ENCODE peak calls at places on chromosomes 13 and 19, in seven cellular contexts. A is adrenal gland, W is tibial nerve, F is NB4, O is HCT116, C is esophagus squamous epithelium, Y is IMR-90. P is an unnamed sample.

GRCh38 chr13:39600766-39601165 is 2.2 kb downstream of the LHFPL6 start:
- DNase-seq in A (no peak), W (peak), F (no peak), O (no peak), C (no peak), Y (no peak), P (no peak)

GRCh38 chr19:42246143-42246868 is 3.9 kb upstream of the GSK3A start:
- DNase-seq in A (peak), W (peak), F (no peak), O (no peak), C (no peak), Y (peak), P (peak)

GRCh38 chr13:29702912-29703351 is 107.4 kb upstream of the SLC7A1 start:
- DNase-seq in A (peak), W (peak), F (peak), O (no peak), C (no peak), Y (peak), P (no peak)

GRCh38 chr13:90594694-90595093 is 752.8 kb upstream of the MIR17HG start:
- DNase-seq in A (no peak), W (no peak), F (no peak), O (no peak), C (no peak), Y (peak), P (no peak)

GRCh38 chr13:74217816-74218215 is 83.6 kb upstream of the KLF12 start:
- DNase-seq in A (no peak), W (no peak), F (no peak), O (no peak), C (no peak), Y (peak), P (no peak)

GRCh38 chr13:25095862-25096453 is at the start of gene PABPC3:
- DNase-seq in A (no peak), W (no peak), F (peak), O (no peak), C (no peak), Y (no peak), P (no peak)

GRCh38 chr19:1064661-1065605 is 2.0 kb upstream of the ARHGAP45 start:
- DNase-seq in A (peak), W (peak), F (peak), O (peak), C (no peak), Y (peak), P (peak)

GRCh38 chr13:30466841-30467252 is 1.1 kb upstream of the HMGB1 start:
- DNase-seq in A (no peak), W (no peak), F (peak), O (no peak), C (no peak), Y (peak), P (no peak)

GRCh38 chr13:43134896-43135295 is 111.5 kb downstream of the DNAJC15 start:
- DNase-seq in A (no peak), W (no peak), F (no peak), O (no peak), C (no peak), Y (no peak), P (no peak)

GRCh38 chr13:46648166-46648607 is 95.2 kb downstream of the LRCH1 start:
- DNase-seq in A (no peak), W (no peak), F (peak), O (peak), C (no peak), Y (peak), P (peak)

GRCh38 chr19:17109300-17109699 is 33.7 kb downstream of the MYO9B start:
- DNase-seq in A (no peak), W (no peak), F (no peak), O (no peak), C (no peak), Y (no peak), P (no peak)

GRCh38 chr19:8022275-8022674 is 16.8 kb upstream of the ELAVL1 start:
- DNase-seq in A (no peak), W (no peak), F (no peak), O (no peak), C (no peak), Y (no peak), P (peak)

GRCh38 chr13:25768726-25769270 is 283.0 kb downstream of the SHISA2 start:
- DNase-seq in A (no peak), W (no peak), F (no peak), O (no peak), C (no peak), Y (no peak), P (no peak)

GRCh38 chr13:43303040-43303729 is 279.8 kb downstream of the DNAJC15 start:
- DNase-seq in A (peak), W (no peak), F (peak), O (no peak), C (no peak), Y (peak), P (peak)

GRCh38 chr19:18762125-18763023 is 28.7 kb downstream of the COMP start:
- DNase-seq in A (peak), W (peak), F (no peak), O (peak), C (no peak), Y (no peak), P (peak)

GRCh38 chr13:37869756-37870488 is at the start of gene TRPC4:
- DNase-seq in A (peak), W (no peak), F (peak), O (no peak), C (no peak), Y (peak), P (no peak)

GRCh38 chr19:20558011-20558410 is 7.6 kb downstream of the ZNF737 start:
- DNase-seq in A (peak), W (no peak), F (peak), O (no peak), C (no peak), Y (no peak), P (no peak)

GRCh38 chr13:112692104-112692503 is 2.3 kb downstream of the ATP11A start:
- DNase-seq in A (no peak), W (no peak), F (no peak), O (no peak), C (no peak), Y (no peak), P (no peak)

GRCh38 chr13:112588490-112589297 is 741 bp upstream of the TUBGCP3 start:
- DNase-seq in A (no peak), W (no peak), F (peak), O (no peak), C (no peak), Y (no peak), P (no peak)

DNA sequence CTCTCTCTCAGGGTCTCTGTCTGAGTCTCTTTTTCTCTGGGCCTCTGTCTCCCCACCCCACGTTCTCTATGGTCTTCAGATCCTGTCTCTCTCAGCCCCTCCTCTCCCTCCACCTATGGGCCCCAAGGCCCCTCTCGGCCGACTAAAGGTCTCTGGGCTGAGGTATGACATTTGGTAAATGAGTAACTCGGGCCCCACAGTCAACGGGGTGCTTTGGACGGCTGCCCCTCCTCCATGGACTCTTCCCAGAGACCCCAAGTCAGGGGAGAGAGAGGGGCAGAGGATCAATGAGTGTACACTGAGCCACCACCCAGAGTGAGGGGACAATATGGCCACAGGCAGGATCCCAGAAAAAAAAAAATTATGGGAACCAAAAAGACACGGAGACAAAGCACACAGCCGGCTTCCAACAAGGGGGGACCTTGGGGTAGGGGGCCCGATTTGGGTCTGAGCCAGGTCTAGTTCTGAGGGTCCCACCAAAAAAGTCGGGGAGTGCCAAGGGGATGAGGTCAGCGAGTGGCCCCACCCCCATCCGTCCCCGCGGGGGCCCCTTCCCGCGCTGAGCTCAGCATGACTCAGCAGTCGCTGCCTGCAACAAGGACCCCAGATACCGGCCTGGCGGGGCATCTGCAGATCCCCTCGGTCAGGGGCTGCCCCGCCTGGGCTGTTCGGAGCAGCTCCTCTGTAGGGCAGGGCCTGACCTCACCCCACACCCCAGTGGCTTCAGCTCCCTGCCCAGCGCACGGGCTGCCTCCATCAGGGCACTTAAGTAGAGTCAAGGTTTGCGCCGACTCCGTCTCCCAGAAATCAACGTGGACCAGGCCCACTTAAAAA is 1.5 kb upstream of the FTL start:
- DNase-seq in A (peak), W (peak), F (peak), O (no peak), C (no peak), Y (peak), P (peak)
- TF ChIP-seq POLR2A in A (no peak), W (peak), F (peak), O (no peak), C (no peak), Y (no peak), P (peak)

DNA sequence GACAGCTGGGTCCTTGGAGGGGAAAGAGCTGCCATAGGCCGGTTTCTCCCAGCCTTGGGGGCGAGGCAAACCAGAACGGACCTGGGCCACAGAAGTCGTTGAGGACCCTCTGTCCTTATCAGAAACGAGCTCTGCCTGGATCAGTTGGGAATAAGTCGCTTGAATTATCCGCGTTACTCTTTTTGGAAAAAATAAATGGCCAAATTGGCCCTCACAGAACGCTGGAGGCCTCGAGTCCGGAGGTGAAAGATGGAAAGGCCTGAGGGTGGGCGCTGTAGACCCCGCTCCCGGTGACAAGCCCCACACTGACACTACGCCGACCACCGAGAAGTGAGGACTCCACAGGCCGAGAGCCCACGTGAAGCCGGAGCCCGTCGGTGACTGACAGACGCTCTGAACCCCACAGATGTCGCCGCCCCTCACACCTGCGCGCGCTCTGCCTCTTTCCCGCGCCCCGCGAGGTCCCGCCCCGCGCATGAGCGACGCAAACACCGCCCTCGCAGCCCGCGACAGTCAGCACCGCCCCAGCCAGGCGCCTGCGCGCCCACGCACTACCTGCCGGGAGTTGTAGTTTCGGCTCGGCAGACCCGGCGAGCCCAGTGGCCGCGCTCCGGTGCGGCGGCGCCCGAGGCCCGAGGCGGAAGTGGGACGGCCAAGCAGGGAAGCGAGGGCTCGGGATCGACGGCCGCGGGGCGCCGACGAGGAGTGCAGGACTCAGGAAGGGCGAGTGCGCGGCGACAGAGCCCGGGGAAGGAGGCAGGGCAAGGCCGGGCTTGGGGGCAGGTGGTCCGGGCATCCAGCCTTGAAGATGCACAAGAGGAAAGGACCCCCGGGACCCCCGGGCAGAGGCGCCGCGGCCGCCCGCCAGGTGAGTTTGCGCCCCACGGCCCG is at the start of the genes BRME1 and CC2D1A:
- DNase-seq in A (peak), W (peak), F (peak), O (peak), C (peak), Y (peak), P (peak)
- TF ChIP-seq POLR2A in A (no peak), W (peak), F (no peak), O (no peak), C (peak), Y (no peak), P (peak)

GRCh38 chr13:94389544-94390351 is 89.7 kb downstream of the DCT start:
- DNase-seq in A (no peak), W (no peak), F (no peak), O (no peak), C (no peak), Y (no peak), P (no peak)
- TF ChIP-seq POLR2A in A (no peak), W (no peak), F (no peak), O (no peak), C (no peak), Y (no peak), P (no peak)

DNA sequence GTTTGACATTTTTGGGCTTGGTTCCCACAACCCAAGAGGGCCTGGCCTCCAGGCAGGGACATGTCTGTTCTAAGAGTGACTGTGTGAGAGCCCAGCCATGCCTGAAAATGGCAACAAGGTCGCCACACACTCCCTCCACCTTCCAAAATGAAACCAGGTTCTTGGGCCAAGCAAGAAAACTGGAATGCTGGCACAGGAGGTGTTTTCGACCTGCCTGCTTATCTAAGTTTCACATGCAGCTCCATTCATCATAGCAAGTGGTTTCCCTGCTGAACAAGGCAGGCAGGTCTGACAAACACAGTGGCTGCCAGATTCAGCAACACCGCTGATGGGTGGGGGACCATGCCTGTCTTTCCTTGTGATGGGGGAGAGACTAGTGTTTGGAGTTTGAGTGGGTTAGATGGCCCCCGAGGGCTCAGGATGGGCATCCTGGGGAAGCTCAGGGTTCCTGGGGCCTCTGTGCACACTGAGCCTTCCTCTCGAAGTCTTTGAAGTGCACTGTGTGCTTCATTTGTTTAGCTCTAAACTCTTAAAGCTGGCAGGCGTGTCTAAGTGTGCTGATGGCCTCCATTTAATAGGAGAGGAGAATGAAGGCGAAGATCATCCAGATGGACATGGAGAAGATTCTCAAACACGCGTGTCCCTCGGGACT is 17.9 kb upstream of the GAS6 start:
- DNase-seq in A (no peak), W (no peak), F (no peak), O (no peak), C (no peak), Y (no peak), P (no peak)
- TF ChIP-seq POLR2A in A (no peak), W (no peak), F (no peak), O (no peak), C (no peak), Y (no peak), P (no peak)

DNA sequence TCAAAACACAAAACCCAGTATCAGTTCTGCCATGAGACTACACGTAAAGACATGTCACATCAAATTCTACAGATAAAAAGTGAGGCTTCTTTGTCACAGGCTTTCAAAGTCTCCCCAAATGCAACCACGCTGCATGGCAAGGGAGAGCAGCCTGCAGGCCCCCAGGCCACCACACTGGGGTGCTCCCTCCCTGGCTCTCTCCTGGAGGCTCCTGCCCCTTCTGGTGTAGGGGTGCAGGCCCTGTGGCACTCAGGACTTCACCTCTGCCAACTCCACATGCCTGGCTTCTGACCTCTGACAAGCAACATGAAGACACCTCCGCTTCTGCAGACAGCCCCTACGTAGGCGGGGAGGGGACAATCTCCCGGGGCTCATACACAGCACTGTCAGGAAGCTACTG is 14.3 kb downstream of the AKAP8 start:
- DNase-seq in A (no peak), W (no peak), F (no peak), O (no peak), C (no peak), Y (no peak), P (no peak)
- TF ChIP-seq POLR2A in A (no peak), W (no peak), F (no peak), O (no peak), C (no peak), Y (no peak), P (no peak)

GRCh38 chr19:45585158-45585577 is 566 bp upstream of the OPA3 start:
- DNase-seq in A (no peak), W (no peak), F (no peak), O (no peak), C (no peak), Y (no peak), P (no peak)

GRCh38 chr19:45589768-45590167 is 5.2 kb upstream of the OPA3 start:
- DNase-seq in A (no peak), W (no peak), F (no peak), O (no peak), C (no peak), Y (no peak), P (no peak)

GRCh38 chr19:45581576-45581975 is 3.0 kb downstream of the OPA3 start:
- DNase-seq in A (no peak), W (no peak), F (no peak), O (no peak), C (no peak), Y (no peak), P (no peak)

GRCh38 chr19:45587873-45588272 is 3.3 kb upstream of the OPA3 start:
- DNase-seq in A (peak), W (no peak), F (no peak), O (no peak), C (no peak), Y (no peak), P (no peak)

DNA sequence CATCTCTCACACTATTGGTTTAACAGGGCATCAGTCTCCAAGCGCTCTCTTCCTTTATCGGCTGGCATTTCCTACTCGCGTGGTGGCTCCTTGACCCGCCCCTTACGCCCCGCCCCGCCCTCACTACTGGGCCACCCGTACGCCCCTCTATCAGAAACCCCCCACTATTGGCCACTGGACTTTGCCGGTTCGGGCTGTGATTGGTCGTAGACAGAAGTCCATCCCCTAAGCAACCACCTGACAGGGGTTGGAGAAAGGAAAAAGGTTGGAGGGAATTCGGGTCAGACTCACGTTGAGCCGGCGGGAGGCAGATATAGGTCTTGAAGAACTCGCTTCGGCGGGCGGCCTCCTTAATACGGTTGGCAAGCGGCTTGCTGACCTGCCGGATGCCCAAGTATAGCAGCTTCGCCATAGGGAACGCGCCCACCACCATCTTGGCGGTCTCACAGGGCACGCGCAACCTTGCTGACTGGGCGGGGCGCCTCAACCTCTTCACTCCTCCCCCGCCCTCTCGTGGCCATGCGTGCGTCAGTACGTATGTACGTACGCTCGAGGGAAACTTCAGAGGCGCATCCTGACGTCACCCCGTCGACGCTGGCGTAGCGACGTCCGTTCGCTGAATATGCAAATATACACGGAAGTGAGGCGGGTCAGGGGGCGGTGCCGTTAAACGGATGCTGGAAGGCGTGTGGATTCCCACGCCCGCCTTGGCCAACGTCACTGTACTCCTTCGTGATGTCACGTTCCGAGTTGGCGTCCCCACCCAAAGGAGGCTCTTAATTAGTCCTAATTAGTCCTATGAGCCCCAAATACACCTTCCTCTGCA is at the start of gene OPA3:
- DNase-seq in A (peak), W (peak), F (peak), O (peak), C (peak), Y (peak), P (peak)
- TF ChIP-seq POLR2A in A (peak), W (peak), F (peak), O (peak), C (peak), Y (peak), P (peak)

GRCh38 chr19:50329146-50329925 is at the start of gene KCNC3:
- DNase-seq in A (peak), W (peak), F (peak), O (peak), C (peak), Y (peak), P (peak)
- TF ChIP-seq POLR2A in A (peak), W (peak), F (no peak), O (peak), C (no peak), Y (no peak), P (peak)

GRCh38 chr19:51029718-51030117 is 3.3 kb upstream of the KLK11 start:
- DNase-seq in A (no peak), W (no peak), F (peak), O (no peak), C (no peak), Y (no peak), P (no peak)
- TF ChIP-seq POLR2A in A (no peak), W (no peak), F (no peak), O (no peak), C (no peak), Y (no peak), P (no peak)

GRCh38 chr13:109785141-109785891 is 1.1 kb downstream of the IRS2 start:
- DNase-seq in A (peak), W (no peak), F (peak), O (no peak), C (no peak), Y (peak), P (peak)
- TF ChIP-seq POLR2A in A (peak), W (no peak), F (no peak), O (no peak), C (no peak), Y (no peak), P (no peak)

GRCh38 chr19:45885556-45886426 is at the start of gene IRF2BP1:
- DNase-seq in A (peak), W (peak), F (peak), O (peak), C (peak), Y (peak), P (peak)
- TF ChIP-seq POLR2A in A (peak), W (peak), F (peak), O (no peak), C (peak), Y (no peak), P (peak)

P was measured in right lobe of liver.